ENCODE peak calls at places on chromosomes 4 and X, in four cellular contexts. Z, Q, O and U are unnamed samples.

GRCh38 chr4:108885211-108885610 is 122.4 kb upstream of the ETNPPL start:
- DNase-seq in O (no peak), Q (no peak), Z (no peak), U (no peak)

GRCh38 chr4:2092653-2093000 is 33.5 kb downstream of the NAT8L start:
- DNase-seq in Q (no peak), O (no peak), Z (no peak), U (no peak)

GRCh38 chrX:103396186-103396585 is 19.8 kb downstream of the BEX3 start:
- DNase-seq in O (no peak), Z (no peak), Q (no peak), U (no peak)

GRCh38 chrX:34521563-34521962 is 135.5 kb downstream of the TMEM47 start:
- DNase-seq in Q (no peak), Z (no peak), O (no peak), U (no peak)

GRCh38 chrX:7139202-7140081 is 8.1 kb upstream of the STS start:
- DNase-seq in Z (no peak), O (no peak), Q (no peak), U (no peak)

GRCh38 chr4:98516042-98516440 is 142.4 kb downstream of the TSPAN5 start:
- DNase-seq in O (peak; percentile 37), Q (no peak), Z (no peak), U (no peak)

GRCh38 chr4:70901607-70901983 is 574 bp upstream of the MOB1B start:
- DNase-seq in Z (no peak), Q (no peak), O (no peak), U (no peak)

GRCh38 chr4:187069398-187069797 is 345.7 kb upstream of the FAT1 start:
- DNase-seq in Q (no peak), Z (no peak), O (no peak), U (no peak)

GRCh38 chr4:1216869-1217294 is 32.0 kb downstream of the CTBP1 start:
- DNase-seq in O (no peak), Q (no peak), Z (no peak), U (no peak)

GRCh38 chr4:163558539-163559044 is 64.1 kb downstream of the TMA16 start:
- DNase-seq in Q (no peak), Z (no peak), O (no peak), U (no peak)

GRCh38 chr4:87481342-87481741 is 47.8 kb downstream of the SPARCL1 start:
- DNase-seq in Z (no peak), Q (no peak), O (no peak), U (no peak)

GRCh38 chr4:8306511-8307021 is 37.0 kb downstream of the HTRA3 start:
- DNase-seq in O (no peak), Z (no peak), Q (no peak), U (peak; percentile 19)

GRCh38 chr4:99945718-99946345 is 586 bp downstream of the DNAJB14 start:
- DNase-seq in Z (peak; percentile 68), O (peak; percentile 47), Q (no peak), U (peak; percentile 60)

GRCh38 chr4:31043382-31044062 is 323.4 kb downstream of the PCDH7 start:
- DNase-seq in Z (no peak), Q (no peak), O (no peak), U (no peak)

GRCh38 chr4:57109530-57109846 is 697 bp downstream of the IGFBP7 start:
- DNase-seq in Q (no peak), Z (no peak), O (no peak), U (peak; percentile 23)

GRCh38 chrX:66635360-66635759 is 3.5 kb downstream of the EDA2R start:
- DNase-seq in Z (no peak), O (no peak), Q (no peak), U (no peak)

GRCh38 chrX:148498067-148498466 is 2.4 kb upstream of the AFF2 start:
- DNase-seq in O (no peak), Z (no peak), Q (no peak), U (no peak)

GRCh38 chr4:21765810-21766407 is 182.7 kb downstream of the KCNIP4 start:
- DNase-seq in O (peak; percentile 21), Q (peak; percentile 47), Z (peak; percentile 25), U (peak; percentile 67)

GRCh38 chr4:181213562-181213961 is 1029.6 kb upstream of the TENM3 start:
- DNase-seq in Z (no peak), O (no peak), Q (no peak), U (no peak)

GRCh38 chr4:184778325-184778724 is 44.4 kb upstream of the CENPU start:
- DNase-seq in O (no peak), Z (no peak), Q (no peak), U (no peak)

GRCh38 chrX:132676102-132676501 is 187.3 kb upstream of the MBNL3 start:
- DNase-seq in Q (no peak), O (no peak), Z (no peak), U (peak; percentile 17)

GRCh38 chrX:132677233-132677716 is 188.4 kb upstream of the MBNL3 start:
- DNase-seq in Z (no peak), O (no peak), Q (no peak), U (no peak)

GRCh38 chrX:132671229-132671641 is 182.4 kb upstream of the MBNL3 start:
- DNase-seq in Q (peak; percentile 38), Z (no peak), O (no peak), U (peak; percentile 16)

GRCh38 chrX:132676561-132677186 is 187.8 kb upstream of the MBNL3 start:
- DNase-seq in Q (no peak), O (no peak), Z (no peak), U (no peak)
- TF ChIP-seq USF2 in Q (no peak), O (no peak), Z (no peak), U (no peak)

GRCh38 chr4:3464349-3464905 is 1.3 kb downstream of the DOK7 start:
- DNase-seq in Q (no peak), O (no peak), Z (no peak), U (no peak)

GRCh38 chr4:3465698-3466671 is 2.9 kb downstream of the DOK7 start:
- DNase-seq in O (no peak), Q (no peak), Z (no peak), U (peak; percentile 58)

GRCh38 chr4:3466691-3467600 is 3.8 kb downstream of the DOK7 start:
- DNase-seq in Z (no peak), Q (no peak), O (no peak), U (no peak)

GRCh38 chr4:3463556-3464348 is 646 bp downstream of the DOK7 start:
- DNase-seq in Q (no peak), O (no peak), Z (no peak), U (no peak)

GRCh38 chr4:3464911-3465697 is 2.0 kb downstream of the DOK7 start:
- DNase-seq in Z (no peak), Q (no peak), O (no peak), U (no peak)
- TF ChIP-seq TEAD4 in Z (no peak), Q (no peak), O (no peak), U (no peak)

GRCh38 chr4:59936566-59936965 is 1263.6 kb upstream of the ADGRL3 start:
- DNase-seq in Q (no peak), Z (no peak), O (no peak), U (no peak)
- TF ChIP-seq USF2 in Q (no peak), Z (no peak), O (no peak), U (no peak)

GRCh38 chrX:30887288-30887687 is 1.8 kb downstream of the TAB3 start:
- DNase-seq in Q (no peak), O (no peak), Z (no peak), U (no peak)

GRCh38 chrX:30885136-30885535 is 3.9 kb downstream of the TAB3 start:
- DNase-seq in Q (no peak), O (no peak), Z (no peak), U (no peak)

GRCh38 chrX:30888526-30889146 is 418 bp downstream of the TAB3 start:
- DNase-seq in O (peak; percentile 40), Q (no peak), Z (no peak), U (peak; percentile 13)

GRCh38 chrX:30889147-30890125 is at the start of gene TAB3:
- DNase-seq in O (peak; percentile 94), Z (peak; percentile 88), Q (peak; percentile 90), U (peak; percentile 92)

DNA sequence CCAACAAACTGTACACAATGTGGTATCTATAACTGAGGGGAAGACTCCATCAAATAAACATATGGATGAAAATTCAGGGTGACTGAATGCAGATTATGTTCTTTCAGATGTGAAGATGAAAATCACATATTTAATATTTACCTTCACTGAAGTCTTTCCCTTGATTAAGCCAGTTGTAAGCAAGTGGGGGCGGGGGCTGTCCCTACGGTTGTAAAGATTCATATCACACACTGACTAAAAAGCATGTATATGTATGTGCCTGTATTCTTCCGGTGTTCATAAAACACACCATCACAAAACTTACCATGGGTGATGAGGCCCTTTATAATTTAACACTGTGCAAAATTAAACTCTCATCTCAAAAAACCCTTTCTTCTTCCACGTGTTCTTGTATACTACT is 1.3 kb downstream of the TAB3 start:
- DNase-seq in O (no peak), Z (no peak), Q (no peak), U (no peak)
- TF ChIP-seq TEAD4 in O (no peak), Z (no peak), Q (no peak), U (no peak)

GRCh38 chr4:26345541-26345940 is 24.7 kb downstream of the RBPJ start:
- DNase-seq in O (no peak), Z (no peak), Q (no peak), U (no peak)

GRCh38 chr4:26349496-26349895 is 28.7 kb downstream of the RBPJ start:
- DNase-seq in O (no peak), Q (no peak), Z (no peak), U (no peak)

GRCh38 chr4:26343041-26343403 is 22.2 kb downstream of the RBPJ start:
- DNase-seq in Z (no peak), Q (no peak), O (no peak), U (no peak)

GRCh38 chr4:26344901-26345300 is 24.1 kb downstream of the RBPJ start:
- DNase-seq in O (no peak), Q (no peak), Z (no peak), U (no peak)

GRCh38 chr4:26346203-26346620 is 25.4 kb downstream of the RBPJ start:
- DNase-seq in Q (no peak), Z (no peak), O (peak; percentile 82), U (peak; percentile 23)
- TF ChIP-seq USF2 in Q (no peak), Z (no peak), O (no peak), U (no peak)

GRCh38 chr4:140149851-140150635 is 3.9 kb downstream of the MAML3 start:
- DNase-seq in O (peak; percentile 41), Q (no peak), Z (peak; percentile 55), U (peak; percentile 73)
- TF ChIP-seq TEAD4 in O (no peak), Q (no peak), Z (no peak), U (no peak)